ENCODE peak calls at places on chromosomes 11 and 22, in six cellular contexts. H is EL; P is frontal cortex; V is EH; U is stimulated activated effector memory CD8-positive, alpha-beta T cell treated with anti-CD3 and anti-CD28 coated beads, Interleukin-12 subunit alpha, Interleukin-12 subunit beta, amount 100 ng/mL, for 72 hours; X is non-pigmented ciliary epithelial cell. Z is an unnamed sample.
A peak's percentile ranks its signal among the peaks of the same experiment; 100 is the strongest.

GRCh38 chr11:105367129-105367528 is 227.6 kb upstream of the CARD18 start:
- DNase-seq in H (no peak), P (no peak), V (no peak), U (no peak), X (no peak), Z (no peak)

GRCh38 chr22:37012262-37012904 is 6.9 kb downstream of the TST start:
- DNase-seq in H (no peak), P (no peak), V (no peak), U (no peak), X (no peak), Z (no peak)

GRCh38 chr22:23012081-23012622 is 58.2 kb upstream of the GNAZ start:
- DNase-seq in H (no peak), P (no peak), V (no peak), U (peak; percentile 59), X (no peak), Z (no peak)

GRCh38 chr11:68889948-68890446 is 13.6 kb downstream of the MRPL21 start:
- DNase-seq in H (peak; percentile 94), P (no peak), V (peak; percentile 98), U (no peak), X (peak; percentile 50), Z (peak; percentile 11)

GRCh38 chr11:111347723-111348115 is 31.4 kb downstream of the POU2AF1 start:
- DNase-seq in H (peak; percentile 45), P (no peak), V (peak; percentile 70), U (peak; percentile 7), X (no peak), Z (peak; percentile 85)

GRCh38 chr22:50713571-50714056 is 24.4 kb upstream of the ACR start:
- DNase-seq in H (no peak), P (peak; percentile 74), V (no peak), U (no peak), X (no peak), Z (no peak)

GRCh38 chr11:73288873-73289707 is 17.0 kb downstream of the P2RY6 start:
- DNase-seq in H (peak; percentile 84), P (peak; percentile 89), V (peak; percentile 88), U (peak; percentile 77), X (no peak), Z (peak; percentile 98)

GRCh38 chr11:70423523-70424505 is 25.5 kb downstream of the CTTN start:
- DNase-seq in H (peak; percentile 94), P (no peak), V (peak; percentile 89), U (peak; percentile 75), X (peak; percentile 80), Z (peak; percentile 92)

GRCh38 chr22:32106930-32107329 is 52.2 kb downstream of the C22orf42 start:
- DNase-seq in H (no peak), P (no peak), V (peak; percentile 32), U (no peak), X (no peak), Z (no peak)

GRCh38 chr11:9160166-9160565 is 68.8 kb upstream of the SCUBE2 start:
- DNase-seq in H (no peak), P (no peak), V (peak; percentile 45), U (no peak), X (no peak), Z (no peak)

GRCh38 chr11:34631297-34631696 is 10.4 kb downstream of the EHF start:
- DNase-seq in H (no peak), P (no peak), V (no peak), U (no peak), X (no peak), Z (no peak)

GRCh38 chr11:119585038-119585666 is 143.8 kb downstream of the NECTIN1 start:
- DNase-seq in H (no peak), P (peak; percentile 42), V (no peak), U (no peak), X (no peak), Z (peak; percentile 63)

GRCh38 chr22:24564376-24565058 is 8.7 kb downstream of the SNRPD3 start:
- DNase-seq in H (no peak), P (no peak), V (no peak), U (no peak), X (no peak), Z (no peak)

GRCh38 chr11:111308140-111308539 is 9.8 kb downstream of the POU2AF3 start:
- DNase-seq in H (no peak), P (no peak), V (no peak), U (no peak), X (no peak), Z (no peak)

GRCh38 chr11:69131644-69132300 is 24.0 kb upstream of the SMIM38 start:
- DNase-seq in H (peak; percentile 75), P (peak; percentile 67), V (peak; percentile 77), U (no peak), X (peak; percentile 30), Z (peak; percentile 67)

GRCh38 chr22:27129266-27129665 is 471.9 kb downstream of the MIAT start:
- DNase-seq in H (peak; percentile 69), P (no peak), V (peak; percentile 83), U (no peak), X (peak; percentile 78), Z (peak; percentile 61)

Z was measured in RPMI7951.